ENCODE peak calls at places on chromosomes 2 and 18, in eight cellular contexts. G is Panc1; A is RWPE2; S is pancreas; J is activated T-cell treated with anti-CD3 and anti-CD28 coated beads, Interleukin-2, amount 50 U/mL, for 4 hours; V is CD4-positive, alpha-beta T cell; Z is activated CD8-positive, alpha-beta memory T cell treated with anti-CD3 and anti-CD28 coated beads, Interleukin-2, amount 10 ng/mL, durations not matched to agents 7 days and 5 days; K is heart right ventricle. W is an unnamed sample.

GRCh38 chr2:200670313-200670712 is 84.5 kb downstream of the AOX1 start:
- ATAC-seq in Z (no peak), A (no peak), V (no peak), K (no peak), J (no peak), S (no peak), G (no peak), W (no peak)

GRCh38 chr2:14967739-14968138 is 335.2 kb downstream of the LRATD1 start:
- ATAC-seq in V (no peak), A (no peak), J (no peak), K (no peak), Z (no peak), S (peak), G (no peak), W (no peak)

GRCh38 chr2:195861821-195862220 is 204.8 kb downstream of the SLC39A10 start:
- ATAC-seq in V (no peak), G (no peak), A (no peak), S (no peak), Z (no peak), J (no peak), K (no peak), W (no peak)

GRCh38 chr2:110114007-110114591 is 1.5 kb downstream of the MALL start:
- ATAC-seq in K (peak), A (peak), Z (no peak), J (no peak), S (peak), V (no peak), G (peak), W (peak)

GRCh38 chr2:65450395-65450794 is 18.0 kb upstream of the SPRED2 start:
- ATAC-seq in Z (no peak), G (no peak), V (no peak), A (no peak), S (no peak), J (no peak), K (no peak), W (no peak)

GRCh38 chr2:55223958-55224760 is 7.9 kb downstream of the CLHC1 start:
- ATAC-seq in A (no peak), G (peak), K (peak), S (peak), J (no peak), Z (no peak), V (no peak), W (no peak)

GRCh38 chr18:2114289-2114688 is 457.0 kb downstream of the METTL4 start:
- ATAC-seq in Z (no peak), V (no peak), J (no peak), A (no peak), S (no peak), K (no peak), G (no peak), W (no peak)

GRCh38 chr2:149598014-149598395 is 10.4 kb upstream of the MMADHC start:
- ATAC-seq in K (peak), J (peak), A (peak), S (peak), Z (peak), V (peak), G (peak), W (peak)

GRCh38 chr2:121120991-121121390 is 164.0 kb downstream of the TFCP2L1 start:
- ATAC-seq in Z (no peak), G (no peak), S (no peak), K (peak), A (no peak), V (no peak), J (no peak), W (no peak)

GRCh38 chr2:102186676-102187190 is at the start of gene IL1RL2:
- ATAC-seq in A (peak), V (no peak), J (no peak), S (peak), K (peak), Z (no peak), G (no peak), W (no peak)

GRCh38 chr2:143698888-143699570 is 569.8 kb downstream of the ARHGAP15 start:
- ATAC-seq in G (no peak), Z (peak), K (no peak), J (peak), V (no peak), A (no peak), S (no peak), W (no peak)

GRCh38 chr2:212683346-212683745 is 144.7 kb upstream of the ERBB4 start:
- ATAC-seq in A (no peak), K (no peak), S (no peak), Z (no peak), J (no peak), V (no peak), G (no peak), W (no peak)

GRCh38 chr18:69958422-69958821 is 10.7 kb upstream of the CD226 start:
- ATAC-seq in S (no peak), A (no peak), K (no peak), V (no peak), Z (peak), J (peak), G (no peak), W (peak)

GRCh38 chr18:69400976-69401474 is 337 bp downstream of the DOK6 start:
- ATAC-seq in A (peak), V (no peak), S (peak), Z (peak), K (peak), J (peak), G (no peak), W (no peak)

GRCh38 chr2:73494031-73494430 is 108.4 kb downstream of the ALMS1 start:
- ATAC-seq in J (peak), Z (no peak), S (no peak), K (no peak), A (peak), G (peak), V (no peak), W (no peak)

GRCh38 chr2:207166349-207167128 is 791 bp upstream of the KLF7 start:
- ATAC-seq in Z (peak), J (peak), K (peak), G (peak), V (peak), A (peak), S (peak), W (peak)

GRCh38 chr2:66301073-66301766 is 133.7 kb upstream of the MEIS1 start:
- ATAC-seq in Z (no peak), G (no peak), V (no peak), A (no peak), J (no peak), K (peak), S (peak), W (no peak)

GRCh38 chr2:205012961-205013360 is 467.7 kb downstream of the PARD3B start:
- ATAC-seq in S (no peak), K (no peak), J (no peak), G (no peak), V (no peak), Z (no peak), A (no peak), W (no peak)

GRCh38 chr2:237714690-237715458 is 83.7 kb upstream of the RBM44 start:
- ATAC-seq in J (no peak), K (peak), Z (no peak), V (no peak), S (peak), A (peak), G (peak), W (no peak)

GRCh38 chr2:54041135-54041534 is 70.3 kb upstream of the PSME4 start:
- ATAC-seq in S (no peak), A (peak), Z (peak), J (peak), G (no peak), V (no peak), K (no peak), W (no peak)

GRCh38 chr2:191512202-191512601 is 165.7 kb upstream of the NABP1 start:
- ATAC-seq in S (no peak), V (no peak), G (no peak), J (no peak), K (no peak), A (no peak), Z (no peak), W (no peak)